ENCODE peak calls at places on chromosomes 6 and 20, in eight cellular contexts. One of them, this sample, is unnamed.

GRCh38 chr6:41055149-41055548 is 2.1 kb downstream of the APOBEC2 start:
- DNase-seq in activated effector memory CD4-positive, alpha-beta T cell treated with anti-CD3 and anti-CD28 coated beads, Interleukin-2, amount 50 U/mL, for 16 hours: no peak
- DNase-seq in NCI-H1092 treated with DMSO at 0.1 percent for 48 hours: peak
- DNase-seq in ascending aorta: no peak
- DNase-seq in mucosa of gallbladder: no peak
- DNase-seq in AG09319: no peak
- DNase-seq in NCI-H510A: no peak
- DNase-seq in EL: no peak
- DNase-seq in this sample: peak

GRCh38 chr6:21902766-21903165 is 309.2 kb downstream of the SOX4 start:
- DNase-seq in activated effector memory CD4-positive, alpha-beta T cell treated with anti-CD3 and anti-CD28 coated beads, Interleukin-2, amount 50 U/mL, for 16 hours: no peak
- DNase-seq in NCI-H1092 treated with DMSO at 0.1 percent for 48 hours: no peak
- DNase-seq in ascending aorta: no peak
- DNase-seq in mucosa of gallbladder: no peak
- DNase-seq in AG09319: no peak
- DNase-seq in NCI-H510A: no peak
- DNase-seq in EL: no peak
- DNase-seq in this sample: no peak

GRCh38 chr6:104940881-104941693 is 15.8 kb upstream of the LIN28B start:
- DNase-seq in activated effector memory CD4-positive, alpha-beta T cell treated with anti-CD3 and anti-CD28 coated beads, Interleukin-2, amount 50 U/mL, for 16 hours: peak
- DNase-seq in NCI-H1092 treated with DMSO at 0.1 percent for 48 hours: peak
- DNase-seq in ascending aorta: no peak
- DNase-seq in mucosa of gallbladder: no peak
- DNase-seq in AG09319: peak
- DNase-seq in NCI-H510A: no peak
- DNase-seq in EL: peak
- DNase-seq in this sample: no peak

GRCh38 chr20:44660506-44660905 is 9.0 kb upstream of the ADA start:
- DNase-seq in activated effector memory CD4-positive, alpha-beta T cell treated with anti-CD3 and anti-CD28 coated beads, Interleukin-2, amount 50 U/mL, for 16 hours: no peak
- DNase-seq in NCI-H1092 treated with DMSO at 0.1 percent for 48 hours: no peak
- DNase-seq in ascending aorta: no peak
- DNase-seq in mucosa of gallbladder: no peak
- DNase-seq in AG09319: no peak
- DNase-seq in NCI-H510A: no peak
- DNase-seq in EL: no peak
- DNase-seq in this sample: no peak

GRCh38 chr6:48151142-48151541 is 40.1 kb upstream of the PTCHD4 start:
- DNase-seq in activated effector memory CD4-positive, alpha-beta T cell treated with anti-CD3 and anti-CD28 coated beads, Interleukin-2, amount 50 U/mL, for 16 hours: no peak
- DNase-seq in NCI-H1092 treated with DMSO at 0.1 percent for 48 hours: no peak
- DNase-seq in ascending aorta: no peak
- DNase-seq in mucosa of gallbladder: no peak
- DNase-seq in AG09319: no peak
- DNase-seq in NCI-H510A: no peak
- DNase-seq in EL: peak
- DNase-seq in this sample: no peak

GRCh38 chr6:17017416-17017815 is 84.4 kb upstream of the STMND1 start:
- DNase-seq in activated effector memory CD4-positive, alpha-beta T cell treated with anti-CD3 and anti-CD28 coated beads, Interleukin-2, amount 50 U/mL, for 16 hours: no peak
- DNase-seq in NCI-H1092 treated with DMSO at 0.1 percent for 48 hours: no peak
- DNase-seq in ascending aorta: no peak
- DNase-seq in mucosa of gallbladder: no peak
- DNase-seq in AG09319: no peak
- DNase-seq in NCI-H510A: no peak
- DNase-seq in EL: no peak
- DNase-seq in this sample: no peak

GRCh38 chr6:4567141-4567540 is 209.1 kb upstream of the CDYL start:
- DNase-seq in activated effector memory CD4-positive, alpha-beta T cell treated with anti-CD3 and anti-CD28 coated beads, Interleukin-2, amount 50 U/mL, for 16 hours: no peak
- DNase-seq in NCI-H1092 treated with DMSO at 0.1 percent for 48 hours: no peak
- DNase-seq in ascending aorta: no peak
- DNase-seq in mucosa of gallbladder: no peak
- DNase-seq in AG09319: no peak
- DNase-seq in NCI-H510A: no peak
- DNase-seq in EL: peak
- DNase-seq in this sample: no peak

GRCh38 chr20:1718604-1719384 is 61.2 kb upstream of the SIRPG start:
- DNase-seq in activated effector memory CD4-positive, alpha-beta T cell treated with anti-CD3 and anti-CD28 coated beads, Interleukin-2, amount 50 U/mL, for 16 hours: no peak
- DNase-seq in NCI-H1092 treated with DMSO at 0.1 percent for 48 hours: no peak
- DNase-seq in ascending aorta: no peak
- DNase-seq in mucosa of gallbladder: peak
- DNase-seq in AG09319: peak
- DNase-seq in NCI-H510A: no peak
- DNase-seq in EL: peak
- DNase-seq in this sample: no peak

GRCh38 chr20:650954-651353 is 2.0 kb downstream of the SRXN1 start:
- DNase-seq in activated effector memory CD4-positive, alpha-beta T cell treated with anti-CD3 and anti-CD28 coated beads, Interleukin-2, amount 50 U/mL, for 16 hours: no peak
- DNase-seq in NCI-H1092 treated with DMSO at 0.1 percent for 48 hours: no peak
- DNase-seq in ascending aorta: no peak
- DNase-seq in mucosa of gallbladder: no peak
- DNase-seq in AG09319: no peak
- DNase-seq in NCI-H510A: no peak
- DNase-seq in EL: no peak
- DNase-seq in this sample: no peak

GRCh38 chr6:21802611-21802899 is 209.0 kb downstream of the SOX4 start:
- DNase-seq in activated effector memory CD4-positive, alpha-beta T cell treated with anti-CD3 and anti-CD28 coated beads, Interleukin-2, amount 50 U/mL, for 16 hours: no peak
- DNase-seq in NCI-H1092 treated with DMSO at 0.1 percent for 48 hours: no peak
- DNase-seq in ascending aorta: no peak
- DNase-seq in mucosa of gallbladder: no peak
- DNase-seq in AG09319: no peak
- DNase-seq in NCI-H510A: no peak
- DNase-seq in EL: no peak
- DNase-seq in this sample: no peak

GRCh38 chr6:145688493-145688905 is 46.8 kb downstream of the EPM2A start:
- DNase-seq in activated effector memory CD4-positive, alpha-beta T cell treated with anti-CD3 and anti-CD28 coated beads, Interleukin-2, amount 50 U/mL, for 16 hours: no peak
- DNase-seq in NCI-H1092 treated with DMSO at 0.1 percent for 48 hours: no peak
- DNase-seq in ascending aorta: no peak
- DNase-seq in mucosa of gallbladder: no peak
- DNase-seq in AG09319: peak
- DNase-seq in NCI-H510A: no peak
- DNase-seq in EL: peak
- DNase-seq in this sample: no peak

GRCh38 chr6:39932386-39932785 is 1.9 kb downstream of the MOCS1 start:
- DNase-seq in activated effector memory CD4-positive, alpha-beta T cell treated with anti-CD3 and anti-CD28 coated beads, Interleukin-2, amount 50 U/mL, for 16 hours: no peak
- DNase-seq in NCI-H1092 treated with DMSO at 0.1 percent for 48 hours: no peak
- DNase-seq in ascending aorta: no peak
- DNase-seq in mucosa of gallbladder: no peak
- DNase-seq in AG09319: no peak
- DNase-seq in NCI-H510A: no peak
- DNase-seq in EL: no peak
- DNase-seq in this sample: no peak

GRCh38 chr20:53606364-53606985 is 12.8 kb upstream of the ZNF217 start:
- DNase-seq in activated effector memory CD4-positive, alpha-beta T cell treated with anti-CD3 and anti-CD28 coated beads, Interleukin-2, amount 50 U/mL, for 16 hours: no peak
- DNase-seq in NCI-H1092 treated with DMSO at 0.1 percent for 48 hours: no peak
- DNase-seq in ascending aorta: no peak
- DNase-seq in mucosa of gallbladder: no peak
- DNase-seq in AG09319: no peak
- DNase-seq in NCI-H510A: no peak
- DNase-seq in EL: peak
- DNase-seq in this sample: no peak

GRCh38 chr6:11179088-11179977 is 53.1 kb downstream of the NEDD9 start:
- DNase-seq in activated effector memory CD4-positive, alpha-beta T cell treated with anti-CD3 and anti-CD28 coated beads, Interleukin-2, amount 50 U/mL, for 16 hours: no peak
- DNase-seq in NCI-H1092 treated with DMSO at 0.1 percent for 48 hours: no peak
- DNase-seq in ascending aorta: no peak
- DNase-seq in mucosa of gallbladder: no peak
- DNase-seq in AG09319: no peak
- DNase-seq in NCI-H510A: no peak
- DNase-seq in EL: no peak
- DNase-seq in this sample: no peak

GRCh38 chr6:128007658-128008057 is 106.8 kb upstream of the THEMIS start:
- DNase-seq in activated effector memory CD4-positive, alpha-beta T cell treated with anti-CD3 and anti-CD28 coated beads, Interleukin-2, amount 50 U/mL, for 16 hours: no peak
- DNase-seq in NCI-H1092 treated with DMSO at 0.1 percent for 48 hours: no peak
- DNase-seq in ascending aorta: no peak
- DNase-seq in mucosa of gallbladder: no peak
- DNase-seq in AG09319: peak
- DNase-seq in NCI-H510A: no peak
- DNase-seq in EL: no peak
- DNase-seq in this sample: no peak

GRCh38 chr6:30964075-30964474 is 19.4 kb upstream of the MUC21 start:
- DNase-seq in activated effector memory CD4-positive, alpha-beta T cell treated with anti-CD3 and anti-CD28 coated beads, Interleukin-2, amount 50 U/mL, for 16 hours: no peak
- DNase-seq in NCI-H1092 treated with DMSO at 0.1 percent for 48 hours: no peak
- DNase-seq in ascending aorta: no peak
- DNase-seq in mucosa of gallbladder: no peak
- DNase-seq in AG09319: no peak
- DNase-seq in NCI-H510A: no peak
- DNase-seq in EL: no peak
- DNase-seq in this sample: no peak